ENCODE peak calls at places on chromosomes 13 and 19, in ten cellular contexts. G is right atrium auricular region, Q is tibial artery, X is hepatocyte, H is AG10803, C is fibroblast of mammary gland, I is fibroblast of the aortic adventitia, O is upper lobe of right lung, E is brain microvascular endothelial cell, J is esophagus squamous epithelium. M is an unnamed sample.

GRCh38 chr19:19371056-19371455 is 34.4 kb upstream of the GATAD2A start:
- DNase-seq in Q (no peak), C (no peak), H (no peak), E (no peak), J (no peak), X (no peak), G (no peak), O (no peak), I (no peak), M (no peak)

GRCh38 chr19:51325161-51325979 is 13.9 kb downstream of the IGLON5 start:
- DNase-seq in J (no peak), H (no peak), X (no peak), C (no peak), Q (no peak), O (peak; percentile 55), E (no peak), I (no peak), G (no peak), M (no peak)

GRCh38 chr13:20851844-20852402 is 50.6 kb downstream of the XPO4 start:
- DNase-seq in J (no peak), H (no peak), I (no peak), O (peak; percentile 71), G (no peak), E (no peak), Q (no peak), C (no peak), X (no peak), M (no peak)

GRCh38 chr19:45506246-45506990 is 861 bp upstream of the VASP start:
- DNase-seq in C (peak; percentile 85), H (peak; percentile 83), G (peak; percentile 94), Q (peak; percentile 96), I (peak; percentile 86), E (peak; percentile 92), X (peak; percentile 97), J (peak; percentile 65), O (peak; percentile 99), M (peak; percentile 66)

GRCh38 chr13:101977475-101977874 is 424.4 kb downstream of the FGF14 start:
- DNase-seq in G (no peak), Q (no peak), E (no peak), C (peak; percentile 12), O (no peak), I (no peak), H (no peak), J (no peak), X (no peak), M (no peak)

GRCh38 chr19:56746367-56746766 is 74.8 kb upstream of the ZNF835 start:
- DNase-seq in J (no peak), G (no peak), X (no peak), H (no peak), I (no peak), C (no peak), O (no peak), Q (no peak), E (no peak), M (no peak)

GRCh38 chr19:46618670-46619231 is 6.1 kb downstream of the PTGIR start:
- DNase-seq in X (no peak), O (no peak), E (no peak), G (no peak), Q (no peak), J (no peak), C (peak; percentile 58), H (peak; percentile 73), I (peak; percentile 68), M (no peak)

GRCh38 chr19:45423033-45423588 is 606 bp downstream of the ERCC1 start:
- DNase-seq in E (no peak), I (no peak), Q (no peak), J (no peak), C (no peak), O (no peak), G (no peak), H (no peak), X (no peak), M (no peak)

GRCh38 chr19:54257116-54257480 is at the start of gene LILRB5:
- DNase-seq in Q (no peak), E (no peak), J (no peak), X (no peak), O (no peak), C (no peak), H (no peak), G (peak; percentile 58), I (no peak), M (no peak)

GRCh38 chr13:95948646-95949045 is 104.6 kb downstream of the UGGT2 start:
- DNase-seq in I (peak; percentile 15), X (no peak), O (no peak), Q (no peak), H (peak; percentile 5), E (peak; percentile 75), G (no peak), C (peak; percentile 73), J (no peak), M (peak; percentile 13)

GRCh38 chr13:88097541-88097940 is 426.4 kb downstream of the SLITRK5 start:
- DNase-seq in J (no peak), G (no peak), E (no peak), C (no peak), X (no peak), I (no peak), Q (no peak), O (no peak), H (no peak), M (no peak)

GRCh38 chr13:112174476-112175110 is 107.6 kb downstream of the SOX1 start:
- DNase-seq in X (no peak), G (no peak), C (no peak), J (no peak), H (no peak), O (no peak), E (no peak), I (no peak), Q (no peak), M (peak; percentile 2)

DNA sequence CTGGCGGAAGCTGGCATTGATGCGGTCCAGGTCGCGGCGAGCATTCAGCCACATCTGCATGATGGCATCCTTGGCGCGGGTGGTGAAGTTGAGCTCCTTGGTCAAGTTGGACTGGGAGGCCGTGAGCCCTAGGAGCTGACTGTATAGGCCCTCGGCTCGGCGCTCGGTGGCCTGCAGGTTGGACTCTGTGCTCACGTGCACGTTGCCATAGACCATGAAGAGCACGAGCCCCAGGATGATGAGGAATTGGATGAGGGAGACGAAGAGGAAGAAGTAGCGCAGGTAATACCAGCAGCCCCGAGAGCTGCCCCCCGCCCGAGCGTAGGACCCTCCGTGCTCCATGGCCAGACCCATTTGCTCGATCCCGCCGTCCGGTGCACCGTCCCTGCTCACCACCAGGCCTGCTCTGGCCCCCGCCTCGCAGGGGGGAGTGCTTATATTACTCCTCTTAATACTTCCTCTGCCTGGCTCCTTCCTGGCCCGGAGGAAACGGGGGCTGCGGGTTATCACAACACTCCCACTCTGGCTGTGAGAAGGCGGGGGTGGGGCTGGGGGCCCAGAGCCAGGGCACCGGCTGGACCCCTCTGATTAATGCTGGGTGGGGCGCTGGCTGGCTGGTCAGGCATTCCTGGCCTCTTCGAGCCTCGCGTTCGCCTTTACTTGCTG is at the start of gene PLVAP:
- DNase-seq in E (no peak), O (no peak), C (no peak), Q (peak; percentile 69), G (peak; percentile 75), J (no peak), I (no peak), H (no peak), X (no peak), M (no peak)
- H3K4me3 ChIP-seq in E (no peak within 1 kb of the TSS), O (peak within 1 kb of the TSS; percentile 44), C (no peak within 1 kb of the TSS), Q (peak within 1 kb of the TSS; percentile 14), G (no peak within 1 kb of the TSS), J (peak within 1 kb of the TSS; percentile 54), I (no peak within 1 kb of the TSS), H (no peak within 1 kb of the TSS), X (no peak within 1 kb of the TSS), M (no peak within 1 kb of the TSS)

GRCh38 chr13:49217962-49218492 is 2.1 kb upstream of the MLNR start:
- DNase-seq in G (no peak), C (no peak), I (no peak), Q (no peak), X (no peak), E (no peak), H (no peak), O (no peak), J (no peak), M (no peak)

GRCh38 chr13:49219647-49220034 is 497 bp upstream of the MLNR start:
- DNase-seq in E (no peak), O (no peak), H (no peak), Q (no peak), J (no peak), I (peak; percentile 15), C (no peak), G (peak; percentile 51), X (no peak), M (no peak)

GRCh38 chr13:49220856-49221614 is 897 bp downstream of the MLNR start:
- DNase-seq in E (no peak), H (no peak), J (no peak), I (no peak), C (peak; percentile 15), Q (no peak), G (peak; percentile 26), X (no peak), O (peak; percentile 62), M (no peak)

GRCh38 chr13:49218493-49219051 is 1.6 kb upstream of the MLNR start:
- DNase-seq in G (peak; percentile 50), J (no peak), I (no peak), C (no peak), H (no peak), E (no peak), Q (no peak), O (no peak), X (no peak), M (no peak)

GRCh38 chr13:49220035-49220855 is at the start of gene MLNR:
- DNase-seq in E (no peak), J (no peak), G (peak; percentile 55), H (peak; percentile 12), X (peak; percentile 46), O (peak; percentile 68), C (peak; percentile 33), I (no peak), Q (no peak), M (no peak)
- TF ChIP-seq CTCF in E (peak; percentile 22), J (no peak), G (peak; percentile 25), H (no peak), X (peak; percentile 18), O (peak; percentile 13), C (no peak), I (no peak), Q (no peak), M (no peak)

GRCh38 chr13:49676581-49677298 is 14.5 kb downstream of the EBPL start:
- DNase-seq in X (no peak), J (no peak), C (no peak), O (no peak), G (no peak), Q (no peak), H (no peak), I (no peak), E (no peak), M (no peak)
- H3K4me3 ChIP-seq in X (no peak overlapping the region), J (no peak overlapping the region), C (no peak overlapping the region), O (no peak overlapping the region), G (no peak overlapping the region), Q (no peak overlapping the region), H (no peak overlapping the region), I (no peak overlapping the region), E (no peak overlapping the region), M (no peak overlapping the region)

DNA sequence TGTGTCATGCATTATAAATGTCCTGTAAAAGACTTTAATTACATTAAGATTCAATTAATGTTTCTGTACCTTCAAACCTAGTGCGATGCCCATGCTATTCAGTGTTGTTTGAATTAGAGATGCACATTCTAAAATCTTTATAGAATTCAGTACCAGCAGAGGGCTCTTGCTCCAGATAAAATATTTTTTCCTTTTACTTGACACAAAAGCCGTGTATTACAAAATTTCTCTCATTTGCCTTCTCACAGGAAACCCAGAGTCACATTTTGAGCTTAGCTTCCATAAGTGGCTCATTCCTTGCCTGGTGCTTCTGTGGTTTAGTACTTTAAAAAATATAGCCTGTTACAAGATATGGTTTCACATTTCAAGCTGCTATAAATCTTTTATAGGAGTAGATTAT is 101.2 kb downstream of the RNF17 start:
- DNase-seq in C (peak; percentile 18), I (peak; percentile 40), Q (no peak), H (peak; percentile 12), G (no peak), J (no peak), E (no peak), O (no peak), X (no peak), M (no peak)
- TF ChIP-seq CTCF in C (peak; percentile 20), I (peak; percentile 32), Q (peak; percentile 6), H (peak; percentile 37), G (peak; percentile 28), J (peak; percentile 13), E (peak; percentile 9), O (no peak), X (peak; percentile 25), M (no peak)